ENCODE peak calls at places on chromosomes 2 and 18, in six cellular contexts. U is K562, O is H1, T is GM12878, F is GM12892, Y is HepG2. S is an unnamed sample.
A peak's percentile ranks its signal among the peaks of the same experiment; 100 is the strongest.

GRCh38 chr2:44981714-44982108 is 27.5 kb downstream of the SIX2 start:
- DNase-seq in U (peak; percentile 74), O (peak; percentile 93), T (no peak), F (peak; percentile 54), Y (peak; percentile 58), S (peak; percentile 68)

GRCh38 chr18:34330308-34330707 is 105.6 kb upstream of the NOL4 start:
- DNase-seq in U (no peak), O (no peak), T (no peak), F (no peak), Y (no peak), S (no peak)

GRCh38 chr2:169069341-169069740 is at the start of gene DHRS9:
- DNase-seq in U (no peak), O (no peak), T (no peak), F (no peak), Y (no peak), S (no peak)

GRCh38 chr2:66440692-66441091 is 5.8 kb downstream of the MEIS1 start:
- DNase-seq in U (no peak), O (no peak), T (no peak), F (no peak), Y (no peak), S (no peak)

GRCh38 chr2:23436346-23437099 is 51.5 kb downstream of the KLHL29 start:
- DNase-seq in U (no peak), O (peak; percentile 44), T (no peak), F (no peak), Y (no peak), S (no peak)

GRCh38 chr18:46073474-46074331 is 1.6 kb upstream of the PSTPIP2 start:
- DNase-seq in U (peak; percentile 32), O (peak; percentile 61), T (no peak), F (no peak), Y (peak; percentile 62), S (no peak)

GRCh38 chr2:169472249-169472648 is 7.0 kb upstream of the BBS5 start:
- DNase-seq in U (no peak), O (no peak), T (no peak), F (no peak), Y (no peak), S (no peak)

GRCh38 chr2:55489467-55490062 is 30.0 kb upstream of the CFAP36 start:
- DNase-seq in U (no peak), O (no peak), T (no peak), F (no peak), Y (no peak), S (no peak)

GRCh38 chr2:600542-601386 is 76.4 kb downstream of the TMEM18 start:
- DNase-seq in U (peak; percentile 41), O (peak; percentile 35), T (no peak), F (no peak), Y (no peak), S (no peak)

GRCh38 chr2:148967484-148967883 is 71.0 kb upstream of the LYPD6B start:
- DNase-seq in U (no peak), O (no peak), T (no peak), F (no peak), Y (no peak), S (no peak)

GRCh38 chr2:203673933-203674332 is 32.5 kb upstream of the CD28 start:
- DNase-seq in U (no peak), O (no peak), T (peak; percentile 69), F (peak; percentile 25), Y (no peak), S (peak; percentile 15)

GRCh38 chr2:111652038-111652437 is 232.0 kb downstream of the ANAPC1 start:
- DNase-seq in U (no peak), O (no peak), T (no peak), F (no peak), Y (no peak), S (no peak)

GRCh38 chr2:11833601-11834000 is 87.2 kb downstream of the LPIN1 start:
- DNase-seq in U (no peak), O (no peak), T (no peak), F (no peak), Y (no peak), S (no peak)

GRCh38 chr18:63551769-63552168 is 9.6 kb downstream of the SERPINB12 start:
- DNase-seq in U (no peak), O (no peak), T (no peak), F (no peak), Y (no peak), S (no peak)

GRCh38 chr2:113133696-113134558 is 6.5 kb downstream of the IL1RN start:
- DNase-seq in U (no peak), O (peak; percentile 20), T (no peak), F (no peak), Y (no peak), S (no peak)

GRCh38 chr18:78583739-78584066 is 395.9 kb upstream of the SALL3 start:
- DNase-seq in U (no peak), O (no peak), T (no peak), F (no peak), Y (no peak), S (no peak)

GRCh38 chr2:120013569-120014223 is 819 bp downstream of the EPB41L5 start:
- DNase-seq in U (no peak), O (no peak), T (no peak), F (no peak), Y (no peak), S (no peak)

GRCh38 chr2:238166391-238167343 is 7.9 kb downstream of the ERFE start:
- DNase-seq in U (no peak), O (no peak), T (no peak), F (no peak), Y (no peak), S (no peak)

GRCh38 chr2:216115224-216115582 is 6.1 kb downstream of the XRCC5 start:
- DNase-seq in U (no peak), O (no peak), T (no peak), F (no peak), Y (no peak), S (no peak)

GRCh38 chr18:7545734-7546133 is 21.4 kb upstream of the PTPRM start:
- DNase-seq in U (no peak), O (no peak), T (no peak), F (no peak), Y (no peak), S (no peak)

GRCh38 chr2:72415256-72415655 is 267.6 kb upstream of the CYP26B1 start:
- DNase-seq in U (no peak), O (no peak), T (no peak), F (no peak), Y (no peak), S (no peak)

GRCh38 chr2:235940330-235940729 is 227.9 kb downstream of the GBX2 start:
- DNase-seq in U (peak; percentile 47), O (no peak), T (no peak), F (no peak), Y (no peak), S (no peak)

GRCh38 chr2:86480105-86480504 is 38.9 kb downstream of the KDM3A start:
- DNase-seq in U (no peak), O (no peak), T (no peak), F (no peak), Y (no peak), S (no peak)

GRCh38 chr2:42920446-42921161 is 128.2 kb upstream of the HAAO start:
- DNase-seq in U (no peak), O (no peak), T (no peak), F (no peak), Y (no peak), S (no peak)

GRCh38 chr2:218898109-218898878 is 17.6 kb downstream of the WNT10A start:
- DNase-seq in U (peak; percentile 81), O (peak; percentile 99), T (no peak), F (peak; percentile 78), Y (peak; percentile 33), S (peak; percentile 73)

GRCh38 chr2:30683240-30683956 is 123.8 kb downstream of the CAPN13 start:
- DNase-seq in U (no peak), O (peak; percentile 19), T (no peak), F (no peak), Y (no peak), S (no peak)

GRCh38 chr18:28174181-28174906 is 2.6 kb downstream of the CDH2 start:
- DNase-seq in U (no peak), O (no peak), T (no peak), F (no peak), Y (peak; percentile 40), S (no peak)

GRCh38 chr2:104702451-104702850 is 151.5 kb upstream of the POU3F3 start:
- DNase-seq in U (no peak), O (no peak), T (no peak), F (no peak), Y (no peak), S (no peak)

GRCh38 chr2:99489758-99490087 is at the start of gene REV1:
- DNase-seq in U (no peak), O (no peak), T (no peak), F (no peak), Y (no peak), S (no peak)
- TF ChIP-seq POLR2A in U (no peak), O (peak; percentile 77), T (peak; percentile 86), F (peak; percentile 79), Y (no peak), S (no peak)

GRCh38 chr2:33217431-33217830 is 259.0 kb upstream of the RASGRP3 start:
- DNase-seq in U (no peak), O (no peak), T (no peak), F (no peak), Y (no peak), S (no peak)
- TF ChIP-seq TAF1 in U (no peak), O (no peak), T (no peak), F (no peak), Y (no peak), S (no peak)

GRCh38 chr18:3008546-3008945 is 4.4 kb downstream of the LPIN2 start:
- DNase-seq in U (no peak), O (no peak), T (no peak), F (no peak), Y (no peak), S (no peak)
- TF ChIP-seq POLR2A in U (no peak), O (no peak), T (no peak), F (no peak), Y (no peak), S (no peak)

DNA sequence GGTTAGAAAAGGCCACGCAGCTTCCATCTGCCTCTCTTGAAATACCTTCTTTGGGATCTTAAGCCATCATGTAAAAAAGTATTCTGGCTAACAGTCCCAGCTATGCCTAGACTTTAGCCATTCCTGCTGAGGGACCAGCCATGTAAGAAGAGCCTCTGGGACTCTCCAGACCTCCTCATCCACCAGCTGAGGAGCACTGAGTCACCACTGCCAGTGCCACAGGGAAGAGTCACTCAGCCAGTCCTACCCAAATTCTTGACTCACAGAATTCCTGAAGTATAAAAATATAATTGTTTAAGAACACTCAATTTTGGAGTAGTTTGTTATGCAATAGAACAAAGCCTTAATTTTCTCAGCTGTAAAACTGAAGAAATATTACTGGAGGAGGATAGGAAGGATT is 436.7 kb downstream of the ZEB2 start:
- DNase-seq in U (no peak), O (no peak), T (no peak), F (no peak), Y (no peak), S (no peak)
- TF ChIP-seq TAF1 in U (no peak), O (no peak), T (no peak), F (no peak), Y (no peak), S (no peak)